ENCODE peak calls at places on chromosome 2, in four cellular contexts. W, C, Q and B are unnamed samples.

GRCh38 chr2:47559079-47559684 is 156.2 kb downstream of the MSH2 start:
- DNase-seq in W (no peak), C (no peak), Q (peak; percentile 21), B (peak; percentile 77)

GRCh38 chr2:42095923-42096408 is 48.1 kb downstream of the PKDCC start:
- DNase-seq in W (peak; percentile 48), C (peak; percentile 59), Q (peak; percentile 86), B (peak; percentile 68)

GRCh38 chr2:221570321-221571107 is 1.6 kb downstream of the EPHA4 start:
- DNase-seq in W (no peak), C (no peak), Q (peak; percentile 84), B (peak; percentile 44)

GRCh38 chr2:230765611-230766300 is 53.1 kb downstream of the CAB39 start:
- DNase-seq in W (no peak), C (no peak), Q (no peak), B (no peak)

GRCh38 chr2:100008960-100009359 is 133.4 kb downstream of the AFF3 start:
- DNase-seq in W (no peak), C (no peak), Q (no peak), B (peak; percentile 34)

GRCh38 chr2:40914648-40915047 is 462.8 kb upstream of the SLC8A1 start:
- DNase-seq in W (no peak), C (no peak), Q (peak; percentile 8), B (no peak)

GRCh38 chr2:207230261-207231105 is 64.7 kb upstream of the KLF7 start:
- DNase-seq in W (no peak), C (no peak), Q (peak; percentile 32), B (no peak)

GRCh38 chr2:176157499-176158305 is 595 bp downstream of the HOXD3 start:
- DNase-seq in W (no peak), C (no peak), Q (peak; percentile 92), B (peak; percentile 55)

GRCh38 chr2:26555246-26556133 is 77.6 kb upstream of the OTOF start:
- DNase-seq in W (no peak), C (no peak), Q (no peak), B (peak; percentile 30)

GRCh38 chr2:10940607-10941006 is 28.9 kb downstream of the KCNF1 start:
- DNase-seq in W (no peak), C (no peak), Q (no peak), B (no peak)

GRCh38 chr2:27545348-27546141 is 37.3 kb upstream of the ZNF512 start:
- DNase-seq in W (no peak), C (no peak), Q (no peak), B (no peak)

GRCh38 chr2:116917196-116917595 is 897.3 kb upstream of the DDX18 start:
- DNase-seq in W (no peak), C (no peak), Q (no peak), B (no peak)